ENCODE peak calls at places on chromosomes 4 and X, in seven cellular contexts. One of them, this sample, is unnamed.

GRCh38 chr4:149029056-149029651 is 586.9 kb upstream of the NR3C2 start:
- DNase-seq in neural progenitor cell: no peak
- DNase-seq in PC-3: peak; percentile 46
- DNase-seq in MM.1S: no peak
- DNase-seq in mammary epithelial cell: no peak
- DNase-seq in HCT116: no peak
- DNase-seq in GM23338: peak; percentile 3
- DNase-seq in this sample: no peak

GRCh38 chr4:48963042-48963679 is 22.9 kb upstream of the CWH43 start:
- DNase-seq in MM.1S: peak; percentile 85
- DNase-seq in neural progenitor cell: peak; percentile 90
- DNase-seq in HCT116: peak; percentile 81
- DNase-seq in GM23338: peak; percentile 94
- DNase-seq in PC-3: peak; percentile 88
- DNase-seq in mammary epithelial cell: peak; percentile 71
- DNase-seq in this sample: no peak

GRCh38 chrX:39869846-39870601 is 227.7 kb downstream of the BCOR start:
- DNase-seq in GM23338: no peak
- DNase-seq in MM.1S: no peak
- DNase-seq in PC-3: peak; percentile 87
- DNase-seq in mammary epithelial cell: peak; percentile 69
- DNase-seq in neural progenitor cell: no peak
- DNase-seq in HCT116: no peak
- DNase-seq in this sample: no peak

GRCh38 chrX:87900320-87900908 is 382.8 kb downstream of the KLHL4 start:
- DNase-seq in HCT116: no peak
- DNase-seq in GM23338: peak; percentile 1
- DNase-seq in mammary epithelial cell: peak; percentile 3
- DNase-seq in MM.1S: peak; percentile 88
- DNase-seq in PC-3: peak; percentile 12
- DNase-seq in neural progenitor cell: no peak
- DNase-seq in this sample: no peak

GRCh38 chr4:25345880-25346279 is 31.2 kb upstream of the ANAPC4 start:
- DNase-seq in MM.1S: no peak
- DNase-seq in GM23338: no peak
- DNase-seq in neural progenitor cell: no peak
- DNase-seq in HCT116: no peak
- DNase-seq in mammary epithelial cell: no peak
- DNase-seq in PC-3: no peak
- DNase-seq in this sample: no peak

GRCh38 chr4:57424231-57424897 is 314.2 kb upstream of the IGFBP7 start:
- DNase-seq in PC-3: peak; percentile 97
- DNase-seq in neural progenitor cell: no peak
- DNase-seq in HCT116: no peak
- DNase-seq in mammary epithelial cell: peak; percentile 90
- DNase-seq in GM23338: no peak
- DNase-seq in MM.1S: no peak
- DNase-seq in this sample: peak; percentile 73

GRCh38 chr4:67106846-67107467 is 438.3 kb downstream of the CENPC start:
- DNase-seq in GM23338: no peak
- DNase-seq in MM.1S: no peak
- DNase-seq in neural progenitor cell: peak; percentile 4
- DNase-seq in PC-3: no peak
- DNase-seq in HCT116: no peak
- DNase-seq in mammary epithelial cell: no peak
- DNase-seq in this sample: no peak

GRCh38 chrX:7147431-7147977 is at the start of gene STS:
- DNase-seq in mammary epithelial cell: peak; percentile 27
- DNase-seq in MM.1S: peak; percentile 39
- DNase-seq in GM23338: peak; percentile 29
- DNase-seq in PC-3: no peak
- DNase-seq in HCT116: no peak
- DNase-seq in neural progenitor cell: peak; percentile 63
- DNase-seq in this sample: no peak

GRCh38 chrX:3713225-3713936 is at the start of gene PRKX:
- DNase-seq in MM.1S: peak; percentile 63
- DNase-seq in PC-3: peak; percentile 66
- DNase-seq in GM23338: peak; percentile 55
- DNase-seq in HCT116: no peak
- DNase-seq in mammary epithelial cell: peak; percentile 58
- DNase-seq in neural progenitor cell: peak; percentile 76
- DNase-seq in this sample: no peak

GRCh38 chrX:18701621-18702361 is 5.7 kb upstream of the PPEF1 start:
- DNase-seq in MM.1S: no peak
- DNase-seq in HCT116: no peak
- DNase-seq in PC-3: peak; percentile 72
- DNase-seq in mammary epithelial cell: no peak
- DNase-seq in neural progenitor cell: no peak
- DNase-seq in GM23338: no peak
- DNase-seq in this sample: no peak

GRCh38 chr4:176425035-176425434 is 105.3 kb downstream of the SPCS3 start:
- DNase-seq in neural progenitor cell: no peak
- DNase-seq in GM23338: no peak
- DNase-seq in MM.1S: no peak
- DNase-seq in PC-3: peak; percentile 77
- DNase-seq in mammary epithelial cell: peak; percentile 63
- DNase-seq in HCT116: no peak
- DNase-seq in this sample: no peak

GRCh38 chrX:67781132-67781531 is 237.3 kb downstream of the AR start:
- DNase-seq in GM23338: no peak
- DNase-seq in HCT116: no peak
- DNase-seq in PC-3: no peak
- DNase-seq in neural progenitor cell: no peak
- DNase-seq in MM.1S: no peak
- DNase-seq in mammary epithelial cell: no peak
- DNase-seq in this sample: no peak

GRCh38 chrX:111823068-111823467 is 52.9 kb upstream of the TRPC5OS start:
- DNase-seq in MM.1S: no peak
- DNase-seq in HCT116: no peak
- DNase-seq in mammary epithelial cell: no peak
- DNase-seq in PC-3: peak; percentile 9
- DNase-seq in GM23338: peak; percentile 78
- DNase-seq in neural progenitor cell: peak; percentile 89
- DNase-seq in this sample: no peak

GRCh38 chrX:129983575-129984131 is 1.2 kb downstream of the BCORL1 start:
- DNase-seq in GM23338: peak; percentile 50
- DNase-seq in MM.1S: no peak
- DNase-seq in HCT116: no peak
- DNase-seq in PC-3: no peak
- DNase-seq in neural progenitor cell: peak; percentile 74
- DNase-seq in mammary epithelial cell: no peak
- DNase-seq in this sample: no peak

GRCh38 chrX:134572816-134573682 is 85.2 kb downstream of the PLAC1 start:
- DNase-seq in MM.1S: no peak
- DNase-seq in PC-3: peak; percentile 92
- DNase-seq in mammary epithelial cell: peak; percentile 83
- DNase-seq in GM23338: no peak
- DNase-seq in neural progenitor cell: no peak
- DNase-seq in HCT116: peak; percentile 70
- DNase-seq in this sample: peak; percentile 49

GRCh38 chr4:32775049-32775448 is 2054.9 kb downstream of the PCDH7 start:
- DNase-seq in mammary epithelial cell: no peak
- DNase-seq in PC-3: peak; percentile 69
- DNase-seq in HCT116: peak; percentile 69
- DNase-seq in GM23338: peak; percentile 69
- DNase-seq in MM.1S: no peak
- DNase-seq in neural progenitor cell: peak; percentile 57
- DNase-seq in this sample: no peak

GRCh38 chrX:42119076-42119475 is 195.7 kb upstream of the CASK start:
- DNase-seq in mammary epithelial cell: peak; percentile 96
- DNase-seq in neural progenitor cell: no peak
- DNase-seq in MM.1S: no peak
- DNase-seq in PC-3: peak; percentile 91
- DNase-seq in HCT116: peak; percentile 42
- DNase-seq in GM23338: no peak
- DNase-seq in this sample: peak; percentile 69

GRCh38 chrX:72100824-72101351 is 30.8 kb downstream of the RTL5 start:
- DNase-seq in PC-3: no peak
- DNase-seq in GM23338: no peak
- DNase-seq in mammary epithelial cell: no peak
- DNase-seq in HCT116: no peak
- DNase-seq in MM.1S: peak; percentile 58
- DNase-seq in neural progenitor cell: no peak
- DNase-seq in this sample: no peak

GRCh38 chr4:48403779-48404178 is 62.5 kb downstream of the SLAIN2 start:
- DNase-seq in PC-3: no peak
- DNase-seq in MM.1S: no peak
- DNase-seq in HCT116: no peak
- DNase-seq in mammary epithelial cell: no peak
- DNase-seq in neural progenitor cell: no peak
- DNase-seq in GM23338: no peak
- DNase-seq in this sample: no peak

GRCh38 chr4:116055857-116056827 is 942.7 kb upstream of the NDST4 start:
- DNase-seq in neural progenitor cell: peak; percentile 6
- DNase-seq in mammary epithelial cell: peak; percentile 1
- DNase-seq in GM23338: peak; percentile 35
- DNase-seq in HCT116: peak; percentile 22
- DNase-seq in PC-3: peak; percentile 49
- DNase-seq in MM.1S: peak; percentile 42
- DNase-seq in this sample: no peak

DNA sequence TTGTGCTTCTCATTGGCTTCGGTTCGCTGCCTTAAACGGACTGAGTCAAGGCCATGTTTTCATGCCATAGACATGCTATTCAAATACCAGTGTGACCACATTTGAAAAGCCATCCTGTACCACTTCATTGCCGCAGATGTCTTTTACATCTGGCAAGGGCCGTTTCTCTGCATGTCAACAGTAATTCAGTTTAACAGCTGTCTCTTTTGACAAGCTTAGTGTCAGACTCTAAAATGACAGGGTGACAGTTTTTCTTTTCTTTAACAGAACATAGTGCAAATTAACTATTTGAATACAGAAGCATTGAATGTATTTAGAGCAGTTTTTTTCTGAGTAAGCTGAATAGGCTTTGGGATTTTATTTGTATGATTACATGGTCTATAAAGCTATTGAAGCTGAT is 362.2 kb upstream of the POU3F4 start:
- DNase-seq in HCT116: no peak
- DNase-seq in MM.1S: no peak
- DNase-seq in PC-3: no peak
- DNase-seq in GM23338: no peak
- DNase-seq in mammary epithelial cell: no peak
- DNase-seq in neural progenitor cell: no peak
- DNase-seq in this sample: no peak
- TF ChIP-seq EZH2 in HCT116: no peak
- TF ChIP-seq EZH2 in MM.1S: no peak
- TF ChIP-seq EZH2 in PC-3: no peak
- TF ChIP-seq EZH2 in GM23338: no peak
- TF ChIP-seq EZH2 in mammary epithelial cell: no peak
- TF ChIP-seq EZH2 in neural progenitor cell: no peak
- TF ChIP-seq EZH2 in this sample: no peak

GRCh38 chr4:74714731-74715130 is 79.6 kb downstream of the BTC start:
- DNase-seq in mammary epithelial cell: no peak
- DNase-seq in neural progenitor cell: peak; percentile 8
- DNase-seq in GM23338: no peak
- DNase-seq in MM.1S: no peak
- DNase-seq in PC-3: no peak
- DNase-seq in HCT116: no peak
- DNase-seq in this sample: no peak

GRCh38 chr4:74716436-74716765 is 77.9 kb downstream of the BTC start:
- DNase-seq in neural progenitor cell: no peak
- DNase-seq in mammary epithelial cell: no peak
- DNase-seq in HCT116: no peak
- DNase-seq in MM.1S: peak; percentile 42
- DNase-seq in PC-3: no peak
- DNase-seq in GM23338: no peak
- DNase-seq in this sample: no peak

GRCh38 chr4:74715731-74716435 is 78.4 kb downstream of the BTC start:
- DNase-seq in HCT116: no peak
- DNase-seq in GM23338: no peak
- DNase-seq in mammary epithelial cell: peak; percentile 12
- DNase-seq in PC-3: no peak
- DNase-seq in neural progenitor cell: no peak
- DNase-seq in MM.1S: peak; percentile 91
- DNase-seq in this sample: no peak
- H3K27ac ChIP-seq in HCT116: no peak overlapping the region
- H3K27ac ChIP-seq in GM23338: no peak overlapping the region
- H3K27ac ChIP-seq in mammary epithelial cell: no peak overlapping the region
- H3K27ac ChIP-seq in PC-3: no peak overlapping the region
- H3K27ac ChIP-seq in neural progenitor cell: no peak overlapping the region
- H3K27ac ChIP-seq in MM.1S: peak overlapping the region; percentile 45
- H3K27ac ChIP-seq in this sample: no peak overlapping the region

GRCh38 chr4:8144359-8144758 is 14.3 kb downstream of the ABLIM2 start:
- DNase-seq in PC-3: no peak
- DNase-seq in MM.1S: no peak
- DNase-seq in HCT116: no peak
- DNase-seq in GM23338: peak; percentile 56
- DNase-seq in mammary epithelial cell: no peak
- DNase-seq in neural progenitor cell: peak; percentile 37
- DNase-seq in this sample: no peak
- TF ChIP-seq EZH2 in PC-3: no peak
- TF ChIP-seq EZH2 in MM.1S: no peak
- TF ChIP-seq EZH2 in HCT116: no peak
- TF ChIP-seq EZH2 in GM23338: no peak
- TF ChIP-seq EZH2 in mammary epithelial cell: no peak
- TF ChIP-seq EZH2 in neural progenitor cell: no peak
- TF ChIP-seq EZH2 in this sample: no peak

GRCh38 chrX:17081969-17082368 is 135.5 kb downstream of the REPS2 start:
- DNase-seq in MM.1S: no peak
- DNase-seq in mammary epithelial cell: no peak
- DNase-seq in PC-3: no peak
- DNase-seq in neural progenitor cell: peak; percentile 21
- DNase-seq in HCT116: no peak
- DNase-seq in GM23338: no peak
- DNase-seq in this sample: no peak
- H3K27ac ChIP-seq in MM.1S: no peak overlapping the region
- H3K27ac ChIP-seq in mammary epithelial cell: no peak overlapping the region
- H3K27ac ChIP-seq in PC-3: no peak overlapping the region
- H3K27ac ChIP-seq in neural progenitor cell: no peak overlapping the region
- H3K27ac ChIP-seq in HCT116: no peak overlapping the region
- H3K27ac ChIP-seq in GM23338: no peak overlapping the region
- H3K27ac ChIP-seq in this sample: no peak overlapping the region

This sample was measured in keratinocyte.